ENCODE peak calls at places on chromosomes 3 and 15, in four cellular contexts. V is psoas muscle, D is pancreas, K is thoracic aorta. L is an unnamed sample.

GRCh38 chr3:119294402-119294888 is 262 bp downstream of the ARHGAP31 start:
- DNase-seq in V (peak; percentile 71), K (no peak), D (peak; percentile 73), L (peak; percentile 53)

GRCh38 chr15:70617076-70617910 is 146.1 kb downstream of the UACA start:
- DNase-seq in K (no peak), D (no peak), V (no peak), L (no peak)

GRCh38 chr3:4232798-4233197 is 70.4 kb upstream of the SETMAR start:
- DNase-seq in K (no peak), V (no peak), D (no peak), L (no peak)

GRCh38 chr3:36155515-36155914 is 224.8 kb upstream of the STAC start:
- DNase-seq in D (no peak), V (no peak), K (no peak), L (no peak)

GRCh38 chr15:40452296-40453090 is 11.7 kb downstream of the BAHD1 start:
- DNase-seq in D (no peak), K (no peak), V (peak; percentile 15), L (no peak)

GRCh38 chr3:111963424-111963823 is 15.4 kb upstream of the ABHD10 start:
- DNase-seq in V (no peak), D (no peak), K (no peak), L (no peak)

GRCh38 chr15:29029651-29030195 is 143.9 kb downstream of the APBA2 start:
- DNase-seq in V (no peak), D (no peak), K (no peak), L (no peak)

GRCh38 chr15:35630570-35630969 is 84.6 kb upstream of the DPH6 start:
- DNase-seq in V (peak; percentile 42), D (no peak), K (no peak), L (no peak)

GRCh38 chr15:87365221-87365620 is 891.3 kb downstream of the NTRK3 start:
- DNase-seq in V (no peak), K (no peak), D (no peak), L (no peak)

GRCh38 chr3:52851348-52851747 is 16.5 kb upstream of the MUSTN1 start:
- DNase-seq in D (no peak), V (peak; percentile 64), K (no peak), L (no peak)

GRCh38 chr15:37015476-37015875 is 84.9 kb downstream of the MEIS2 start:
- DNase-seq in D (no peak), K (no peak), V (no peak), L (no peak)

GRCh38 chr3:43073116-43073835 is 32.6 kb downstream of the POMGNT2 start:
- DNase-seq in V (no peak), K (no peak), D (no peak), L (no peak)

GRCh38 chr3:184524981-184525336 is 36.6 kb upstream of the EPHB3 start:
- DNase-seq in V (no peak), K (no peak), D (no peak), L (no peak)

GRCh38 chr15:79030470-79030869 is 60.1 kb downstream of the RASGRF1 start:
- DNase-seq in D (no peak), K (no peak), V (no peak), L (no peak)

GRCh38 chr3:184325715-184326114 is 11.3 kb downstream of the EIF4G1 start:
- DNase-seq in V (no peak), D (no peak), K (no peak), L (no peak)

GRCh38 chr3:143538577-143538981 is 309.7 kb downstream of the SLC9A9 start:
- DNase-seq in K (no peak), D (no peak), V (no peak), L (no peak)

GRCh38 chr15:77591960-77592613 is 40.6 kb downstream of the LINGO1 start:
- DNase-seq in K (no peak), D (no peak), V (no peak), L (no peak)

GRCh38 chr3:71803248-71803647 is 18.3 kb upstream of the PROK2 start:
- DNase-seq in K (no peak), D (no peak), V (no peak), L (no peak)

GRCh38 chr15:35151782-35152181 is 66.7 kb upstream of the NANOGP8 start:
- DNase-seq in D (no peak), K (no peak), V (no peak), L (no peak)

GRCh38 chr3:195159819-195160175 is 111.2 kb downstream of the XXYLT1 start:
- DNase-seq in D (no peak), K (no peak), V (no peak), L (no peak)

GRCh38 chr3:195162033-195162669 is 108.8 kb downstream of the XXYLT1 start:
- DNase-seq in V (no peak), D (no peak), K (no peak), L (no peak)

GRCh38 chr3:195159117-195159818 is 111.7 kb downstream of the XXYLT1 start:
- DNase-seq in D (no peak), V (no peak), K (no peak), L (no peak)

GRCh38 chr3:195160257-195160898 is 110.6 kb downstream of the XXYLT1 start:
- DNase-seq in K (no peak), V (no peak), D (no peak), L (no peak)

GRCh38 chr3:195160908-195161434 is 110.0 kb downstream of the XXYLT1 start:
- DNase-seq in K (no peak), D (no peak), V (no peak), L (no peak)
- H3K4me1 ChIP-seq in K (peaks cover 10% of the 10 kb centered on the region), D (peaks cover 3% of the 10 kb centered on the region), V (peaks cover 7% of the 10 kb centered on the region), L (no peaks in the 10 kb centered on the region)

GRCh38 chr15:58243083-58243482 is 104.9 kb downstream of the AQP9 start:
- DNase-seq in K (no peak), D (no peak), V (no peak), L (no peak)

GRCh38 chr15:58246041-58246440 is 107.9 kb downstream of the AQP9 start:
- DNase-seq in D (no peak), K (no peak), V (no peak), L (no peak)

GRCh38 chr15:58247803-58248503 is 109.8 kb downstream of the AQP9 start:
- DNase-seq in V (peak; percentile 93), K (peak; percentile 51), D (no peak), L (peak; percentile 93)

GRCh38 chr15:58241872-58242271 is 103.7 kb downstream of the AQP9 start:
- DNase-seq in K (no peak), D (no peak), V (no peak), L (no peak)

GRCh38 chr15:58244546-58244945 is 106.4 kb downstream of the AQP9 start:
- DNase-seq in K (no peak), V (no peak), D (no peak), L (no peak)
- H3K4me1 ChIP-seq in K (peaks cover 37% of the 10 kb centered on the region), V (peaks cover 29% of the 10 kb centered on the region), D (no peaks in the 10 kb centered on the region), L (peaks cover 6% of the 10 kb centered on the region)

DNA sequence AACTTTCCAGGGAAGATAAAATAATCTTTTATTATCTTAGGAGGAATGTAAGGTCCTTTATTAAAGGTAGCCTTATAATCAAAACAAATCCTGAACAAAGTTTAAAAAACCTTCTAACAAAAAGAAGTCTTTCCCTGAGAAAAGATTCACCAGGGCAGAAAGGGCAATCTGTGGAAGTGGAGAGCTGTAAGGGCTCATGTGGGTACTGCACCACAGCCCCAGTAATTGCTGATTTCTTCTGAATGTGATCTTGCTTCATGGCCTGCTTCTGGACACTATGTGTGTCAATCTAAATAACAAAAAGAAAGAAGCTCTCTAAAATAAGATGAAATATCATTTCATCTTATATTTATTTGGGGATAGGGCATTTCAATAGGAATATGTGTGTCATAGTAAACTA is 1501.6 kb downstream of the OTOL1 start:
- DNase-seq in D (no peak), V (no peak), K (no peak), L (no peak)
- H3K4me1 ChIP-seq in D (no peaks in the 10 kb centered on the region), V (no peaks in the 10 kb centered on the region), K (no peaks in the 10 kb centered on the region), L (no peaks in the 10 kb centered on the region)

GRCh38 chr3:107663266-107663665 is 140.5 kb downstream of the BBX start:
- DNase-seq in D (no peak), V (no peak), K (no peak), L (no peak)

GRCh38 chr3:107665351-107665750 is 142.6 kb downstream of the BBX start:
- DNase-seq in K (no peak), V (no peak), D (no peak), L (no peak)

GRCh38 chr3:107666853-107667252 is 144.1 kb downstream of the BBX start:
- DNase-seq in V (no peak), D (no peak), K (no peak), L (no peak)

GRCh38 chr3:107662586-107662985 is 139.8 kb downstream of the BBX start:
- DNase-seq in V (no peak), K (no peak), D (no peak), L (no peak)

DNA sequence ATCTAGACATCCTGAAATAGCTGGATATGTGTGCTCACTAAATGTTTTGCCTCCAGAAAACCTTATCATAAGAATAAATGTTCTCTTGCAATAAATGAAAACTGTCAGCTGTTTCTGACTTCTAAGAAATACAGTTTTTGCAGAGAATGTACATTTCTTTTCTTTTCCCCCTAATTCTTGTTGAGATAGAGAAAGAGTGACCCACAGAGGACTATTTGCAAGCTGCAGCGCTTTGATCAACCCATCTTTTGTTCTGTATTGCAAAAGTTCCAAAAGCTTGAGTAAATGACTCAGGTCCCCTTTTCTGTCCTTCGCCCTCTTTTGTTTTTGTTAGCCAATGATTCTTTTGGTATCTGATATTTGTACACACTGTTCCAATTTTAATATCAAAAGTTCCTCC is 141.9 kb downstream of the BBX start:
- DNase-seq in V (no peak), D (no peak), K (no peak), L (no peak)
- H3K4me1 ChIP-seq in V (peaks cover 31% of the 10 kb centered on the region), D (no peaks in the 10 kb centered on the region), K (peaks cover 70% of the 10 kb centered on the region), L (no peaks in the 10 kb centered on the region)

DNA sequence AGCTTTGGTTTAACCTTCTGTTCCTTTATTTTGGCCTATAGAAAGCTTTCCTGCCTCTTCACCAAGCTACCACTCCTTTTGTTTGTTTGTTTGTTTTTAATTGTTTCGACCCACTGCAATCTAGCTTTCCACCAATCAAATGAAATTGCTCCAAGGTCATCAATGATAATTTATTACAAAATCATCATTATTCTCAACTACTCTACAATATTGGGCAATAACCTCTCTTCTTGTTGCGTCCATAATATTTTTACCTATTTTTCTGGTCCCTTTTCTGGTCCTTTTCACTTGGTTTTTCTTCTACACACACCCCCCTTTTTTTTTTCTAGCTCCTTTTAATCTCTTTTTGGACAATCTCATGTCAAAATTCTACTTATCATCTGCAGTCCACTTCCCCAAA is 10.9 kb upstream of the ANKRD28 start:
- DNase-seq in D (no peak), V (no peak), K (no peak), L (no peak)
- H3K4me1 ChIP-seq in D (peaks cover 23% of the 10 kb centered on the region), V (peaks cover 27% of the 10 kb centered on the region), K (peaks cover 23% of the 10 kb centered on the region), L (no peaks in the 10 kb centered on the region)